ENCODE peak calls at places on chromosomes 16 and 17, in five cellular contexts. One of them, this sample, is unnamed.

GRCh38 chr17:4313482-4314114 is 49.8 kb upstream of the ANKFY1 start:
- DNase-seq in RPMI7951: no peak
- DNase-seq in activated effector memory CD4-positive, alpha-beta T cell treated with anti-CD3 and anti-CD28 coated beads, Interleukin-2, amount 50 U/mL, for 16 hours: no peak
- DNase-seq in CD8-positive, alpha-beta memory T cell: no peak
- DNase-seq in GM04504: no peak
- DNase-seq in this sample: no peak

GRCh38 chr16:48629531-48629930 is 19.6 kb upstream of the N4BP1 start:
- DNase-seq in RPMI7951: no peak
- DNase-seq in activated effector memory CD4-positive, alpha-beta T cell treated with anti-CD3 and anti-CD28 coated beads, Interleukin-2, amount 50 U/mL, for 16 hours: no peak
- DNase-seq in CD8-positive, alpha-beta memory T cell: no peak
- DNase-seq in GM04504: no peak
- DNase-seq in this sample: no peak

GRCh38 chr16:14244344-14245010 is 173.4 kb downstream of the MRTFB start:
- DNase-seq in RPMI7951: no peak
- DNase-seq in activated effector memory CD4-positive, alpha-beta T cell treated with anti-CD3 and anti-CD28 coated beads, Interleukin-2, amount 50 U/mL, for 16 hours: no peak
- DNase-seq in CD8-positive, alpha-beta memory T cell: no peak
- DNase-seq in GM04504: no peak
- DNase-seq in this sample: peak; percentile 23

GRCh38 chr17:36183001-36183810 is 6.8 kb upstream of the TBC1D3B start:
- DNase-seq in RPMI7951: peak; percentile 17
- DNase-seq in activated effector memory CD4-positive, alpha-beta T cell treated with anti-CD3 and anti-CD28 coated beads, Interleukin-2, amount 50 U/mL, for 16 hours: peak; percentile 63
- DNase-seq in CD8-positive, alpha-beta memory T cell: no peak
- DNase-seq in GM04504: peak; percentile 29
- DNase-seq in this sample: no peak

GRCh38 chr16:82329504-82330192 is 159.6 kb upstream of the MPHOSPH6 start:
- DNase-seq in RPMI7951: no peak
- DNase-seq in activated effector memory CD4-positive, alpha-beta T cell treated with anti-CD3 and anti-CD28 coated beads, Interleukin-2, amount 50 U/mL, for 16 hours: no peak
- DNase-seq in CD8-positive, alpha-beta memory T cell: no peak
- DNase-seq in GM04504: no peak
- DNase-seq in this sample: no peak

GRCh38 chr17:7977039-7977438 is 25.4 kb upstream of the GUCY2D start:
- DNase-seq in RPMI7951: no peak
- DNase-seq in activated effector memory CD4-positive, alpha-beta T cell treated with anti-CD3 and anti-CD28 coated beads, Interleukin-2, amount 50 U/mL, for 16 hours: no peak
- DNase-seq in CD8-positive, alpha-beta memory T cell: no peak
- DNase-seq in GM04504: no peak
- DNase-seq in this sample: no peak

GRCh38 chr17:35056013-35056412 is 7.5 kb downstream of the RFFL start:
- DNase-seq in RPMI7951: no peak
- DNase-seq in activated effector memory CD4-positive, alpha-beta T cell treated with anti-CD3 and anti-CD28 coated beads, Interleukin-2, amount 50 U/mL, for 16 hours: no peak
- DNase-seq in CD8-positive, alpha-beta memory T cell: no peak
- DNase-seq in GM04504: no peak
- DNase-seq in this sample: peak; percentile 89

GRCh38 chr17:57612202-57613071 is 132.7 kb downstream of the CCDC182 start:
- DNase-seq in RPMI7951: no peak
- DNase-seq in activated effector memory CD4-positive, alpha-beta T cell treated with anti-CD3 and anti-CD28 coated beads, Interleukin-2, amount 50 U/mL, for 16 hours: no peak
- DNase-seq in CD8-positive, alpha-beta memory T cell: peak; percentile 73
- DNase-seq in GM04504: no peak
- DNase-seq in this sample: no peak

GRCh38 chr17:31413871-31414589 is 22.6 kb downstream of the RAB11FIP4 start:
- DNase-seq in RPMI7951: peak; percentile 74
- DNase-seq in activated effector memory CD4-positive, alpha-beta T cell treated with anti-CD3 and anti-CD28 coated beads, Interleukin-2, amount 50 U/mL, for 16 hours: peak; percentile 22
- DNase-seq in CD8-positive, alpha-beta memory T cell: no peak
- DNase-seq in GM04504: peak; percentile 30
- DNase-seq in this sample: peak; percentile 16

GRCh38 chr16:46932802-46933201 is 40.7 kb downstream of the DNAJA2 start:
- DNase-seq in RPMI7951: no peak
- DNase-seq in activated effector memory CD4-positive, alpha-beta T cell treated with anti-CD3 and anti-CD28 coated beads, Interleukin-2, amount 50 U/mL, for 16 hours: no peak
- DNase-seq in CD8-positive, alpha-beta memory T cell: no peak
- DNase-seq in GM04504: no peak
- DNase-seq in this sample: no peak

GRCh38 chr16:71537643-71538042 is 11.4 kb downstream of the CHST4 start:
- DNase-seq in RPMI7951: peak; percentile 40
- DNase-seq in activated effector memory CD4-positive, alpha-beta T cell treated with anti-CD3 and anti-CD28 coated beads, Interleukin-2, amount 50 U/mL, for 16 hours: peak; percentile 64
- DNase-seq in CD8-positive, alpha-beta memory T cell: no peak
- DNase-seq in GM04504: peak; percentile 12
- DNase-seq in this sample: peak; percentile 40

This sample was measured in renal cortical epithelial cell.